ENCODE peak calls at places on chromosomes 12 and 14, in six cellular contexts. F is lower leg skin, E is adrenal gland, K is A549, C is thyroid gland, R is ovary. U is an unnamed sample.

GRCh38 chr12:53011889-53012288 is 5.6 kb downstream of the EIF4B start:
- DNase-seq in R (no peak), K (no peak), F (no peak), C (no peak), E (no peak), U (no peak)

GRCh38 chr14:63853831-63854293 is 1.1 kb downstream of the SYNE2 start:
- DNase-seq in F (peak; percentile 79), K (peak; percentile 60), E (peak; percentile 73), C (peak; percentile 82), R (peak; percentile 56), U (no peak)

GRCh38 chr14:65019944-65020566 is 33.4 kb downstream of the FNTB start:
- DNase-seq in F (no peak), K (peak; percentile 80), R (peak; percentile 15), E (peak; percentile 45), C (peak; percentile 29), U (peak; percentile 72)

GRCh38 chr14:41154143-41154807 is 452.4 kb upstream of the LRFN5 start:
- DNase-seq in K (no peak), C (no peak), R (no peak), F (no peak), E (no peak), U (no peak)

GRCh38 chr14:59360923-59361794 is 104.0 kb downstream of the GPR135 start:
- DNase-seq in C (peak; percentile 96), R (peak; percentile 27), F (peak; percentile 63), K (peak; percentile 90), E (peak; percentile 72), U (peak; percentile 6)

GRCh38 chr14:89371600-89371999 is 45.4 kb downstream of the FOXN3 start:
- DNase-seq in C (no peak), R (no peak), E (no peak), F (no peak), K (no peak), U (no peak)

GRCh38 chr14:49962616-49963015 is 69.7 kb downstream of the ARF6 start:
- DNase-seq in E (no peak), R (no peak), F (peak; percentile 78), C (peak; percentile 40), K (no peak), U (no peak)

GRCh38 chr14:41505491-41505890 is 101.2 kb upstream of the LRFN5 start:
- DNase-seq in E (no peak), R (no peak), C (no peak), K (no peak), F (no peak), U (no peak)

GRCh38 chr12:65967696-65968095 is 143.4 kb downstream of the HMGA2 start:
- DNase-seq in E (no peak), K (no peak), R (no peak), F (no peak), C (no peak), U (no peak)

GRCh38 chr14:51331651-51332367 is 91.8 kb downstream of the TMX1 start:
- DNase-seq in R (no peak), F (no peak), C (no peak), K (no peak), E (no peak), U (no peak)

GRCh38 chr12:6607751-6608591 is 792 bp upstream of the CHD4 start:
- DNase-seq in K (peak; percentile 89), F (peak; percentile 61), C (peak; percentile 74), E (peak; percentile 62), R (peak; percentile 75), U (peak; percentile 91)

GRCh38 chr12:85004199-85004598 is 31.9 kb downstream of the TSPAN19 start:
- DNase-seq in K (no peak), F (no peak), E (no peak), C (no peak), R (no peak), U (no peak)

GRCh38 chr14:24323341-24323740 is 11.5 kb downstream of the ADCY4 start:
- DNase-seq in R (no peak), F (no peak), K (no peak), E (no peak), C (no peak), U (no peak)

GRCh38 chr12:104201238-104202001 is 14.2 kb upstream of the TXNRD1 start:
- DNase-seq in C (peak; percentile 32), R (no peak), E (no peak), F (peak; percentile 34), K (peak; percentile 86), U (peak; percentile 75)

GRCh38 chr12:57603758-57604453 is 718 bp upstream of the DTX3 start:
- DNase-seq in F (peak; percentile 48), R (peak; percentile 65), C (peak; percentile 75), K (no peak), E (peak; percentile 69), U (no peak)

GRCh38 chr12:41345071-41345470 is 157.0 kb downstream of the PDZRN4 start:
- DNase-seq in C (no peak), K (no peak), E (no peak), F (no peak), R (no peak), U (no peak)

GRCh38 chr12:45203767-45204166 is 12.1 kb upstream of the ANO6 start:
- DNase-seq in K (no peak), F (no peak), R (no peak), C (no peak), E (no peak), U (no peak)

GRCh38 chr14:64421166-64421565 is 33.0 kb downstream of the MTHFD1 start:
- DNase-seq in E (no peak), F (no peak), C (no peak), R (no peak), K (peak; percentile 4), U (no peak)

GRCh38 chr14:72782182-72782508 is 111.8 kb downstream of the DPF3 start:
- DNase-seq in K (no peak), R (no peak), E (no peak), C (no peak), F (no peak), U (no peak)

GRCh38 chr12:120067901-120068300 is 48.7 kb downstream of the RAB35 start:
- DNase-seq in C (peak; percentile 27), K (no peak), R (no peak), E (no peak), F (no peak), U (no peak)

GRCh38 chr12:92593734-92594402 is 108.9 kb upstream of the PLEKHG7 start:
- DNase-seq in E (peak; percentile 76), F (peak; percentile 45), C (peak; percentile 10), R (no peak), K (peak; percentile 97), U (no peak)

GRCh38 chr14:95677168-95677835 is 8.9 kb upstream of the TCL1B start:
- DNase-seq in R (no peak), F (no peak), C (no peak), E (peak; percentile 42), K (no peak), U (no peak)

GRCh38 chr12:1935242-1935641 is 16.8 kb upstream of the CACNA2D4 start:
- DNase-seq in E (peak; percentile 51), R (no peak), F (no peak), C (no peak), K (no peak), U (no peak)

DNA sequence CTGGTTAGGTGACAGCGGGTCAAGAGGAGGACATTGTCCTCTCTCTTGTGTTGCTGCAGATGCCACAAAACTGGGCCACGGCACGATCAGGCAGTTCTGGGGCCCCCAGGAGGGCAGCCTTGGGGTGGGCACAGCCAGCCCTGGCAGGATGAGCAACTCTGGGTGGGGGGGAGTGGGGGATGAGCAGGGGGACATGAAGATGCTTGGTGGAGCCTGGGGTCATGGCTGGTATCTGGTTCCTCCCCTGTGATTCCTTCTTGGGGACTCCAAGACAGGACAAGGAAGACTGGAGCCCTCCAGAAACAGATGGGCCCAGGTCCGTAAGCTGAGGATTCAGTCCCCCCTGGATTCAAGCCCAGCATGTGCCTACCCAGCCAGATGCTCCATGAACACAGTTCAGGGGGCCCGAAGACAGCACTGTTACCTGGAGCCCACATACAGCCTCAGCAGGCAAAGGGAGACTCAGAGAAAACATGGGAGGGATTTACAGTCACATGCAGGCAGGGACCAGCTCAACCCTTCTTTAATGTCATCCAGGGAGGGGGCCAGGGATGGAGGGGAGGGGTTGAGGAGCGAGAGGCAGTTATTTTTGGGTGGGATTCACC is 10.4 kb downstream of the SERPINA1 start:
- DNase-seq in C (no peak), E (no peak), F (no peak), K (no peak), R (no peak), U (no peak)
- TF ChIP-seq POLR2A in C (no peak), E (no peak), F (no peak), K (no peak), R (no peak), U (no peak)

GRCh38 chr14:105092124-105092911 is 27.1 kb upstream of the GPR132 start:
- DNase-seq in C (peak; percentile 43), R (peak; percentile 35), K (peak; percentile 84), F (no peak), E (no peak), U (no peak)

GRCh38 chr14:105094193-105094907 is 29.1 kb upstream of the GPR132 start:
- DNase-seq in E (no peak), F (no peak), R (no peak), K (no peak), C (no peak), U (no peak)

GRCh38 chr14:105091335-105092123 is 26.3 kb upstream of the GPR132 start:
- DNase-seq in F (peak; percentile 78), C (peak; percentile 94), E (peak; percentile 70), R (peak; percentile 38), K (peak; percentile 99), U (no peak)

GRCh38 chr14:105093426-105094192 is 28.4 kb upstream of the GPR132 start:
- DNase-seq in E (no peak), K (peak; percentile 93), R (peak; percentile 79), F (no peak), C (peak; percentile 79), U (no peak)

GRCh38 chr14:105092912-105093425 is 27.7 kb upstream of the GPR132 start:
- DNase-seq in E (no peak), C (peak; percentile 68), K (peak; percentile 85), R (peak; percentile 72), F (no peak), U (no peak)
- TF ChIP-seq POLR2A in E (no peak), C (peak; percentile 61), K (peak; percentile 33), R (peak; percentile 21), F (no peak), U (no peak)

GRCh38 chr12:118372541-118373495 is at the start of gene TAOK3:
- DNase-seq in R (peak; percentile 98), E (peak; percentile 100), C (peak; percentile 99), F (peak; percentile 99), K (peak; percentile 99), U (peak; percentile 99)
- TF ChIP-seq POLR2A in R (peak; percentile 60), E (peak; percentile 92), C (peak; percentile 88), F (peak; percentile 50), K (peak; percentile 85), U (peak; percentile 78)

GRCh38 chr12:51328587-51328986 is 4.6 kb upstream of the BIN2 start:
- DNase-seq in R (no peak), C (no peak), F (no peak), E (no peak), K (no peak), U (no peak)

GRCh38 chr12:51329742-51330141 is 5.8 kb upstream of the BIN2 start:
- DNase-seq in R (no peak), E (no peak), C (no peak), K (no peak), F (no peak), U (no peak)

GRCh38 chr12:51326762-51327439 is 2.9 kb upstream of the BIN2 start:
- DNase-seq in C (peak; percentile 15), K (peak; percentile 42), F (peak; percentile 37), R (no peak), E (peak; percentile 30), U (peak; percentile 75)

GRCh38 chr12:51333536-51333935 is 9.6 kb upstream of the BIN2 start:
- DNase-seq in F (no peak), K (no peak), R (no peak), E (no peak), C (no peak), U (no peak)

GRCh38 chr12:51330186-51330585 is 6.2 kb upstream of the BIN2 start:
- DNase-seq in E (no peak), C (no peak), R (no peak), F (no peak), K (no peak), U (no peak)
- TF ChIP-seq POLR2A in E (no peak), C (no peak), R (no peak), F (no peak), K (no peak), U (no peak)

U was measured in erythroblast.